ENCODE peak calls at places on chromosomes 11 and 22, in five cellular contexts. Q, I, A, V and Y are unnamed samples.

GRCh38 chr11:13224324-13224723 is 53.3 kb upstream of the BMAL1 start:
- DNase-seq in V (no peak), I (no peak), A (no peak), Q (no peak), Y (no peak)

GRCh38 chr11:12587333-12587997 is 86.8 kb upstream of the TEAD1 start:
- DNase-seq in A (no peak), V (no peak), Q (no peak), I (no peak), Y (no peak)

GRCh38 chr22:48806227-48806781 is 1021.4 kb downstream of the BRD1 start:
- DNase-seq in A (no peak), Q (no peak), V (no peak), I (no peak), Y (no peak)

GRCh38 chr11:74442601-74443000 is 24.7 kb downstream of the KCNE3 start:
- DNase-seq in Q (no peak), A (no peak), V (no peak), I (no peak), Y (no peak)

GRCh38 chr11:44729718-44730117 is 3.0 kb downstream of the TSPAN18 start:
- DNase-seq in I (no peak), V (no peak), Q (no peak), A (no peak), Y (no peak)

GRCh38 chr22:32106930-32107329 is 52.2 kb downstream of the C22orf42 start:
- DNase-seq in V (no peak), A (peak), I (peak), Q (no peak), Y (peak)

GRCh38 chr11:135033545-135033944 is 621.5 kb upstream of the B3GAT1 start:
- DNase-seq in V (no peak), A (peak), Q (peak), I (peak), Y (peak)

GRCh38 chr11:128524172-128524571 is 63.2 kb downstream of the ETS1 start:
- DNase-seq in A (no peak), V (no peak), Q (no peak), I (no peak), Y (peak)

GRCh38 chr11:22491826-22492225 is 133.8 kb downstream of the FANCF start:
- DNase-seq in I (no peak), A (no peak), Q (peak), V (no peak), Y (no peak)

GRCh38 chr11:75342966-75343870 is 8.2 kb downstream of the ARRB1 start:
- DNase-seq in I (no peak), A (no peak), Q (no peak), V (no peak), Y (peak)

GRCh38 chr11:62665630-62666258 is 632 bp downstream of the CSKMT start:
- DNase-seq in A (no peak), V (peak), Q (peak), I (peak), Y (peak)